ENCODE peak calls at places on chromosomes 1 and 21, in six cellular contexts. One of them, this sample, is unnamed.

GRCh38 chr1:157140068-157140588 is 1.9 kb upstream of the ETV3 start:
- DNase-seq in iPS-NIHi11: no peak
- DNase-seq in spleen: no peak
- DNase-seq in stimulated activated CD4-positive, alpha-beta T cell treated with anti-CD3 and anti-CD28 coated beads, Interleukin-15, amount 100 ng/mL, for 24 hours: peak
- DNase-seq in ELR: peak
- DNase-seq in astrocyte of the cerebellum: no peak
- DNase-seq in this sample: no peak

GRCh38 chr1:222732216-222733159 is 4.5 kb upstream of the FAM177B start:
- DNase-seq in iPS-NIHi11: no peak
- DNase-seq in spleen: no peak
- DNase-seq in stimulated activated CD4-positive, alpha-beta T cell treated with anti-CD3 and anti-CD28 coated beads, Interleukin-15, amount 100 ng/mL, for 24 hours: no peak
- DNase-seq in ELR: no peak
- DNase-seq in astrocyte of the cerebellum: no peak
- DNase-seq in this sample: no peak

GRCh38 chr1:213061263-213061662 is 10.2 kb downstream of the RPS6KC1 start:
- DNase-seq in iPS-NIHi11: peak
- DNase-seq in spleen: no peak
- DNase-seq in stimulated activated CD4-positive, alpha-beta T cell treated with anti-CD3 and anti-CD28 coated beads, Interleukin-15, amount 100 ng/mL, for 24 hours: no peak
- DNase-seq in ELR: no peak
- DNase-seq in astrocyte of the cerebellum: no peak
- DNase-seq in this sample: no peak

GRCh38 chr21:43345746-43346409 is 81.1 kb downstream of the SIK1 start:
- DNase-seq in iPS-NIHi11: no peak
- DNase-seq in spleen: no peak
- DNase-seq in stimulated activated CD4-positive, alpha-beta T cell treated with anti-CD3 and anti-CD28 coated beads, Interleukin-15, amount 100 ng/mL, for 24 hours: peak
- DNase-seq in ELR: peak
- DNase-seq in astrocyte of the cerebellum: no peak
- DNase-seq in this sample: no peak

GRCh38 chr1:95086949-95087533 is 14.3 kb upstream of the ALG14 start:
- DNase-seq in iPS-NIHi11: peak
- DNase-seq in spleen: no peak
- DNase-seq in stimulated activated CD4-positive, alpha-beta T cell treated with anti-CD3 and anti-CD28 coated beads, Interleukin-15, amount 100 ng/mL, for 24 hours: no peak
- DNase-seq in ELR: peak
- DNase-seq in astrocyte of the cerebellum: peak
- DNase-seq in this sample: no peak

GRCh38 chr1:221164029-221164428 is 284.8 kb downstream of the HLX start:
- DNase-seq in iPS-NIHi11: no peak
- DNase-seq in spleen: no peak
- DNase-seq in stimulated activated CD4-positive, alpha-beta T cell treated with anti-CD3 and anti-CD28 coated beads, Interleukin-15, amount 100 ng/mL, for 24 hours: no peak
- DNase-seq in ELR: peak
- DNase-seq in astrocyte of the cerebellum: no peak
- DNase-seq in this sample: no peak

GRCh38 chr1:26692211-26692792 is 3.5 kb upstream of the ARID1A start:
- DNase-seq in iPS-NIHi11: peak
- DNase-seq in spleen: peak
- DNase-seq in stimulated activated CD4-positive, alpha-beta T cell treated with anti-CD3 and anti-CD28 coated beads, Interleukin-15, amount 100 ng/mL, for 24 hours: peak
- DNase-seq in ELR: peak
- DNase-seq in astrocyte of the cerebellum: peak
- DNase-seq in this sample: peak

GRCh38 chr1:24323281-24323680 is 4.1 kb downstream of the GRHL3 start:
- DNase-seq in iPS-NIHi11: no peak
- DNase-seq in spleen: no peak
- DNase-seq in stimulated activated CD4-positive, alpha-beta T cell treated with anti-CD3 and anti-CD28 coated beads, Interleukin-15, amount 100 ng/mL, for 24 hours: no peak
- DNase-seq in ELR: no peak
- DNase-seq in astrocyte of the cerebellum: no peak
- DNase-seq in this sample: no peak

GRCh38 chr1:1619917-1620361 is 4.6 kb downstream of the MIB2 start:
- DNase-seq in iPS-NIHi11: peak
- DNase-seq in spleen: no peak
- DNase-seq in stimulated activated CD4-positive, alpha-beta T cell treated with anti-CD3 and anti-CD28 coated beads, Interleukin-15, amount 100 ng/mL, for 24 hours: no peak
- DNase-seq in ELR: no peak
- DNase-seq in astrocyte of the cerebellum: no peak
- DNase-seq in this sample: no peak

GRCh38 chr1:94395231-94395630 is 23.0 kb upstream of the ABCD3 start:
- DNase-seq in iPS-NIHi11: no peak
- DNase-seq in spleen: no peak
- DNase-seq in stimulated activated CD4-positive, alpha-beta T cell treated with anti-CD3 and anti-CD28 coated beads, Interleukin-15, amount 100 ng/mL, for 24 hours: no peak
- DNase-seq in ELR: no peak
- DNase-seq in astrocyte of the cerebellum: no peak
- DNase-seq in this sample: no peak

GRCh38 chr1:31400393-31400792 is 12.6 kb upstream of the SERINC2 start:
- DNase-seq in iPS-NIHi11: no peak
- DNase-seq in spleen: no peak
- DNase-seq in stimulated activated CD4-positive, alpha-beta T cell treated with anti-CD3 and anti-CD28 coated beads, Interleukin-15, amount 100 ng/mL, for 24 hours: no peak
- DNase-seq in ELR: peak
- DNase-seq in astrocyte of the cerebellum: no peak
- DNase-seq in this sample: no peak

GRCh38 chr1:18316764-18317163 is 164.0 kb upstream of the KLHDC7A start:
- DNase-seq in iPS-NIHi11: no peak
- DNase-seq in spleen: no peak
- DNase-seq in stimulated activated CD4-positive, alpha-beta T cell treated with anti-CD3 and anti-CD28 coated beads, Interleukin-15, amount 100 ng/mL, for 24 hours: no peak
- DNase-seq in ELR: no peak
- DNase-seq in astrocyte of the cerebellum: no peak
- DNase-seq in this sample: no peak

GRCh38 chr1:115067460-115067859 is 21.8 kb downstream of the TSPAN2 start:
- DNase-seq in iPS-NIHi11: no peak
- DNase-seq in spleen: no peak
- DNase-seq in stimulated activated CD4-positive, alpha-beta T cell treated with anti-CD3 and anti-CD28 coated beads, Interleukin-15, amount 100 ng/mL, for 24 hours: no peak
- DNase-seq in ELR: peak
- DNase-seq in astrocyte of the cerebellum: peak
- DNase-seq in this sample: no peak